ENCODE peak calls at places on chromosomes 7 and 10, in four cellular contexts. One of them, this sample, is unnamed.

GRCh38 chr7:117124585-117125220 is 171.4 kb downstream of the ST7 start:
- DNase-seq in astrocyte of the spinal cord: peak
- DNase-seq in fibroblast of lung: peak
- DNase-seq in CD8-positive, alpha-beta T cell: peak
- DNase-seq in this sample: no peak

GRCh38 chr7:75989084-75989725 is 5.2 kb downstream of the TMEM120A start:
- DNase-seq in fibroblast of lung: no peak
- DNase-seq in CD8-positive, alpha-beta T cell: no peak
- DNase-seq in astrocyte of the spinal cord: no peak
- DNase-seq in this sample: no peak

GRCh38 chr10:12473491-12473890 is 124.1 kb downstream of the CAMK1D start:
- DNase-seq in fibroblast of lung: peak
- DNase-seq in CD8-positive, alpha-beta T cell: no peak
- DNase-seq in astrocyte of the spinal cord: no peak
- DNase-seq in this sample: no peak

GRCh38 chr10:44981172-44982113 is 2.8 kb upstream of the DEPP1 start:
- DNase-seq in astrocyte of the spinal cord: peak
- DNase-seq in fibroblast of lung: peak
- DNase-seq in CD8-positive, alpha-beta T cell: no peak
- DNase-seq in this sample: no peak

GRCh38 chr10:69222157-69223027 is 2.3 kb downstream of the HKDC1 start:
- DNase-seq in astrocyte of the spinal cord: peak
- DNase-seq in fibroblast of lung: peak
- DNase-seq in CD8-positive, alpha-beta T cell: peak
- DNase-seq in this sample: no peak

GRCh38 chr10:81414038-81414437 is 461.0 kb upstream of the NRG3 start:
- DNase-seq in CD8-positive, alpha-beta T cell: no peak
- DNase-seq in fibroblast of lung: no peak
- DNase-seq in astrocyte of the spinal cord: no peak
- DNase-seq in this sample: no peak

GRCh38 chr7:479115-479947 is 40.3 kb downstream of the PDGFA start:
- DNase-seq in CD8-positive, alpha-beta T cell: no peak
- DNase-seq in fibroblast of lung: no peak
- DNase-seq in astrocyte of the spinal cord: no peak
- DNase-seq in this sample: no peak

GRCh38 chr7:1136841-1137516 is 23.0 kb downstream of the ZFAND2A start:
- DNase-seq in astrocyte of the spinal cord: no peak
- DNase-seq in CD8-positive, alpha-beta T cell: no peak
- DNase-seq in fibroblast of lung: no peak
- DNase-seq in this sample: no peak

GRCh38 chr10:4865945-4866661 is 40.1 kb downstream of the AKR1E2 start:
- DNase-seq in CD8-positive, alpha-beta T cell: no peak
- DNase-seq in fibroblast of lung: no peak
- DNase-seq in astrocyte of the spinal cord: no peak
- DNase-seq in this sample: no peak

GRCh38 chr10:103564799-103565365 is 71.4 kb downstream of the NEURL1 start:
- DNase-seq in fibroblast of lung: no peak
- DNase-seq in astrocyte of the spinal cord: no peak
- DNase-seq in CD8-positive, alpha-beta T cell: no peak
- DNase-seq in this sample: no peak

GRCh38 chr10:88851706-88852105 is at the start of gene ANKRD22:
- DNase-seq in fibroblast of lung: peak
- DNase-seq in CD8-positive, alpha-beta T cell: no peak
- DNase-seq in astrocyte of the spinal cord: peak
- DNase-seq in this sample: no peak

GRCh38 chr10:100153239-100153840 is 32.5 kb downstream of the ERLIN1 start:
- DNase-seq in fibroblast of lung: no peak
- DNase-seq in CD8-positive, alpha-beta T cell: no peak
- DNase-seq in astrocyte of the spinal cord: no peak
- DNase-seq in this sample: no peak

GRCh38 chr7:18103436-18104218 is 76.0 kb upstream of the PRPS1L1 start:
- DNase-seq in CD8-positive, alpha-beta T cell: no peak
- DNase-seq in fibroblast of lung: no peak
- DNase-seq in astrocyte of the spinal cord: no peak
- DNase-seq in this sample: no peak

GRCh38 chr10:127987467-127988380 is 80.8 kb downstream of the PTPRE start:
- DNase-seq in CD8-positive, alpha-beta T cell: no peak
- DNase-seq in astrocyte of the spinal cord: no peak
- DNase-seq in fibroblast of lung: no peak
- DNase-seq in this sample: no peak

GRCh38 chr10:60731134-60731883 is 47.0 kb upstream of the CDK1 start:
- DNase-seq in fibroblast of lung: no peak
- DNase-seq in astrocyte of the spinal cord: no peak
- DNase-seq in CD8-positive, alpha-beta T cell: no peak
- DNase-seq in this sample: no peak

GRCh38 chr10:60734226-60734625 is 44.1 kb upstream of the CDK1 start:
- DNase-seq in fibroblast of lung: no peak
- DNase-seq in astrocyte of the spinal cord: no peak
- DNase-seq in CD8-positive, alpha-beta T cell: no peak
- DNase-seq in this sample: no peak

GRCh38 chr10:60733189-60733815 is 45.0 kb upstream of the CDK1 start:
- DNase-seq in CD8-positive, alpha-beta T cell: peak
- DNase-seq in fibroblast of lung: peak
- DNase-seq in astrocyte of the spinal cord: no peak
- DNase-seq in this sample: peak

GRCh38 chr10:60733826-60734225 is 44.5 kb upstream of the CDK1 start:
- DNase-seq in astrocyte of the spinal cord: no peak
- DNase-seq in CD8-positive, alpha-beta T cell: no peak
- DNase-seq in fibroblast of lung: no peak
- DNase-seq in this sample: peak

GRCh38 chr10:60732240-60733188 is 45.8 kb upstream of the CDK1 start:
- DNase-seq in astrocyte of the spinal cord: no peak
- DNase-seq in fibroblast of lung: no peak
- DNase-seq in CD8-positive, alpha-beta T cell: peak
- DNase-seq in this sample: no peak
- TF ChIP-seq CTCF in astrocyte of the spinal cord: no peak
- TF ChIP-seq CTCF in fibroblast of lung: no peak
- TF ChIP-seq CTCF in CD8-positive, alpha-beta T cell: no peak
- TF ChIP-seq CTCF in this sample: no peak

GRCh38 chr10:13617146-13617545 is 30.4 kb downstream of the PRPF18 start:
- DNase-seq in fibroblast of lung: peak
- DNase-seq in CD8-positive, alpha-beta T cell: no peak
- DNase-seq in astrocyte of the spinal cord: peak
- DNase-seq in this sample: no peak

GRCh38 chr10:13614530-13615332 is 28.0 kb downstream of the PRPF18 start:
- DNase-seq in CD8-positive, alpha-beta T cell: no peak
- DNase-seq in fibroblast of lung: peak
- DNase-seq in astrocyte of the spinal cord: peak
- DNase-seq in this sample: peak

GRCh38 chr10:13612654-13613373 is 26.0 kb downstream of the PRPF18 start:
- DNase-seq in astrocyte of the spinal cord: no peak
- DNase-seq in CD8-positive, alpha-beta T cell: no peak
- DNase-seq in fibroblast of lung: no peak
- DNase-seq in this sample: no peak

GRCh38 chr10:13615650-13616049 is 28.9 kb downstream of the PRPF18 start:
- DNase-seq in astrocyte of the spinal cord: peak
- DNase-seq in fibroblast of lung: peak
- DNase-seq in CD8-positive, alpha-beta T cell: no peak
- DNase-seq in this sample: no peak

DNA sequence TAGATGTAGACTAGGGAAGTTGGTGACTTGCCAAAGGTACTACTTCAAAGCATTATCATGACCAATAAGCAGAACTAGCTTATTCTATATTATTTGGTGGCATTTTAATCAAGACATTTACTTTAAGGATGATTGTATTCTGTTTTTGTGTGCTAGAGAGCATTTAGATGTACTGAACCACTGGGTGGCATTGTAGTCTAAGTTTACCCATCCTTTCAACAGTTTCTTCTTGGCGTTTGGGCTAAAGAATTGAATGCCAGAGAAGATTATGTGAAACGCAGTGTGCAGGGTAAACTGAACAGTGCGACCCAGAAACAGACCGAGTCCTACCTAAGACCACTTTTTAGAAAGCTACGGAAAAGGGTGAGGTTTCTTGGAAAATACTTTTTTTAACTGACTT is 26.8 kb downstream of the PRPF18 start:
- DNase-seq in CD8-positive, alpha-beta T cell: no peak
- DNase-seq in fibroblast of lung: peak
- DNase-seq in astrocyte of the spinal cord: peak
- DNase-seq in this sample: no peak
- TF ChIP-seq CTCF in CD8-positive, alpha-beta T cell: no peak
- TF ChIP-seq CTCF in fibroblast of lung: peak
- TF ChIP-seq CTCF in astrocyte of the spinal cord: peak
- TF ChIP-seq CTCF in this sample: no peak

GRCh38 chr10:49643296-49644034 is 29.6 kb downstream of the CHAT start:
- DNase-seq in astrocyte of the spinal cord: no peak
- DNase-seq in fibroblast of lung: no peak
- DNase-seq in CD8-positive, alpha-beta T cell: no peak
- DNase-seq in this sample: no peak

GRCh38 chr10:49646256-49646870 is 32.5 kb downstream of the CHAT start:
- DNase-seq in CD8-positive, alpha-beta T cell: no peak
- DNase-seq in astrocyte of the spinal cord: no peak
- DNase-seq in fibroblast of lung: no peak
- DNase-seq in this sample: no peak

GRCh38 chr10:49647554-49647953 is 31.9 kb upstream of the C10orf53 start:
- DNase-seq in astrocyte of the spinal cord: no peak
- DNase-seq in CD8-positive, alpha-beta T cell: no peak
- DNase-seq in fibroblast of lung: no peak
- DNase-seq in this sample: peak

GRCh38 chr10:49644035-49644345 is 30.2 kb downstream of the CHAT start:
- DNase-seq in fibroblast of lung: no peak
- DNase-seq in astrocyte of the spinal cord: no peak
- DNase-seq in CD8-positive, alpha-beta T cell: no peak
- DNase-seq in this sample: no peak

GRCh38 chr10:49645417-49646255 is 31.8 kb downstream of the CHAT start:
- DNase-seq in fibroblast of lung: no peak
- DNase-seq in CD8-positive, alpha-beta T cell: no peak
- DNase-seq in astrocyte of the spinal cord: no peak
- DNase-seq in this sample: no peak
- TF ChIP-seq CTCF in fibroblast of lung: no peak
- TF ChIP-seq CTCF in CD8-positive, alpha-beta T cell: no peak
- TF ChIP-seq CTCF in astrocyte of the spinal cord: no peak
- TF ChIP-seq CTCF in this sample: no peak

GRCh38 chr7:157396316-157397035 is 59.7 kb downstream of the DNAJB6 start:
- DNase-seq in CD8-positive, alpha-beta T cell: no peak
- DNase-seq in astrocyte of the spinal cord: no peak
- DNase-seq in fibroblast of lung: no peak
- DNase-seq in this sample: no peak

GRCh38 chr7:157397036-157397720 is 60.4 kb downstream of the DNAJB6 start:
- DNase-seq in astrocyte of the spinal cord: no peak
- DNase-seq in CD8-positive, alpha-beta T cell: no peak
- DNase-seq in fibroblast of lung: no peak
- DNase-seq in this sample: no peak

GRCh38 chr7:157399086-157399687 is 62.4 kb downstream of the DNAJB6 start:
- DNase-seq in fibroblast of lung: no peak
- DNase-seq in astrocyte of the spinal cord: no peak
- DNase-seq in CD8-positive, alpha-beta T cell: no peak
- DNase-seq in this sample: no peak

GRCh38 chr7:157400171-157400860 is 63.5 kb downstream of the DNAJB6 start:
- DNase-seq in CD8-positive, alpha-beta T cell: no peak
- DNase-seq in fibroblast of lung: no peak
- DNase-seq in astrocyte of the spinal cord: no peak
- DNase-seq in this sample: no peak

GRCh38 chr7:157397751-157398691 is 61.2 kb downstream of the DNAJB6 start:
- DNase-seq in fibroblast of lung: peak
- DNase-seq in CD8-positive, alpha-beta T cell: no peak
- DNase-seq in astrocyte of the spinal cord: peak
- DNase-seq in this sample: no peak
- TF ChIP-seq CTCF in fibroblast of lung: peak
- TF ChIP-seq CTCF in CD8-positive, alpha-beta T cell: no peak
- TF ChIP-seq CTCF in astrocyte of the spinal cord: peak
- TF ChIP-seq CTCF in this sample: no peak

GRCh38 chr10:125231116-125231812 is 70.9 kb upstream of the CTBP2 start:
- DNase-seq in CD8-positive, alpha-beta T cell: no peak
- DNase-seq in fibroblast of lung: peak
- DNase-seq in astrocyte of the spinal cord: peak
- DNase-seq in this sample: no peak
- TF ChIP-seq CTCF in CD8-positive, alpha-beta T cell: no peak
- TF ChIP-seq CTCF in fibroblast of lung: peak
- TF ChIP-seq CTCF in astrocyte of the spinal cord: no peak
- TF ChIP-seq CTCF in this sample: no peak

GRCh38 chr10:61899663-61899996 is 1.9 kb upstream of the ARID5B start:
- DNase-seq in astrocyte of the spinal cord: no peak
- DNase-seq in CD8-positive, alpha-beta T cell: no peak
- DNase-seq in fibroblast of lung: no peak
- DNase-seq in this sample: no peak

GRCh38 chr10:61901829-61902447 is 439 bp downstream of the ARID5B start:
- DNase-seq in CD8-positive, alpha-beta T cell: no peak
- DNase-seq in astrocyte of the spinal cord: no peak
- DNase-seq in fibroblast of lung: peak
- DNase-seq in this sample: no peak

GRCh38 chr10:61902448-61903183 is 1.1 kb downstream of the ARID5B start:
- DNase-seq in fibroblast of lung: peak
- DNase-seq in CD8-positive, alpha-beta T cell: peak
- DNase-seq in astrocyte of the spinal cord: peak
- DNase-seq in this sample: no peak

GRCh38 chr10:61899997-61900828 is 1.3 kb upstream of the ARID5B start:
- DNase-seq in astrocyte of the spinal cord: peak
- DNase-seq in fibroblast of lung: peak
- DNase-seq in CD8-positive, alpha-beta T cell: peak
- DNase-seq in this sample: no peak

DNA sequence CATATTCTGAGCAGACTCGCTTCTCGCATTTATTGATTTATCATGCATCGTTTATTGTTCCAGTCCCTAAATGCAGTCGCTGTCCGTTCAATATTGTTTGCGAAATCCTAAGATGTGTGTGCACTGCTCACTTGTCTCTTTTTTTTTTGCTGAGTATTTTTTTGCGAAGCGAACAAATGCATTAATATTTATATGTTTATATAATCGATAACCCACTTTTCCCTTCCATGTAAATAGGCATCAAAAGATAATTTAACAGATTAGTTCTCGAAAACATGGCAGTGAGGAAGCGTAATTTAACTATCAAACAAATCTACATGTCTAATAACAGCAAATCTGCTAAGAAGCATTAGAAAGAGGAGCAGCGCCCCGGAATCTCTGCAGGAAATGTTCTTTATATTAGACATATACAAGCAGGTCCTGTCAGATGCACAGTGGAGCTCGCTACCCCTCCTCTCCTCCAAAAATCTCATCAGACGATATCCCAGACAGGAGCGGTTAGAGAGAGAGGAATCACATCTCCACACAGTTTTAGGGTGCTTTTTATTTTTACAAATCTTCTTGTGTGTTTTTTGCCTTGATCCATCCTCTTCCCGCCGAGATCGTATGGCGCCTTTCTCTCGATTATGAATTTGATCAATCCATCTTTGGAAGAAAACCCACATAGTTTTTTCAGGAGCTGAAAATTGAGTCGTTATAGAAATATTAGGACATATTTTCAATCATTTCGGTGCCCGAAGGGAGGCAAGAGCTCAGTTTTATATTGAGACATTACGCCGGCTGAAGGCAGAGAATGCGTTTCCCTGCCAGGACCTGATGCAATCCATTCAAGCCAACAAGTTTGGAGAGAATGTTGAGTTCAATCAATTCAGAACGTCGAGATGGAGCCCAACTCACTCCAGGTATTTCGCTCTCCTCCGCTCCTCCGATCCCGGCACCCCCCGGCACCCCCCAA is at the start of gene ARID5B:
- DNase-seq in CD8-positive, alpha-beta T cell: peak
- DNase-seq in fibroblast of lung: peak
- DNase-seq in astrocyte of the spinal cord: peak
- DNase-seq in this sample: no peak
- TF ChIP-seq CTCF in CD8-positive, alpha-beta T cell: no peak
- TF ChIP-seq CTCF in fibroblast of lung: no peak
- TF ChIP-seq CTCF in astrocyte of the spinal cord: no peak
- TF ChIP-seq CTCF in this sample: no peak

GRCh38 chr10:48454302-48455054 is 148.0 kb downstream of the MAPK8 start:
- DNase-seq in fibroblast of lung: no peak
- DNase-seq in CD8-positive, alpha-beta T cell: no peak
- DNase-seq in astrocyte of the spinal cord: no peak
- DNase-seq in this sample: peak
- TF ChIP-seq CTCF in fibroblast of lung: no peak
- TF ChIP-seq CTCF in CD8-positive, alpha-beta T cell: no peak
- TF ChIP-seq CTCF in astrocyte of the spinal cord: no peak
- TF ChIP-seq CTCF in this sample: no peak

This sample was measured in mesothelial cell of epicardium.